ENCODE peak calls at places on chromosome 1, in four cellular contexts. M is left ventricle myocardium inferior, Q is esophagus squamous epithelium, E is upper lobe of right lung. U is an unnamed sample. For H3K27me3, the result is how much of the 10 kb centered on the place peaks cover.

GRCh38 chr1:61828814-61829213 is 86.5 kb downstream of the PATJ start:
- DNase-seq in Q (no peak), M (no peak), E (no peak), U (no peak)

GRCh38 chr1:119090250-119090649 is 50.2 kb downstream of the WARS2 start:
- DNase-seq in E (no peak), M (no peak), Q (no peak), U (no peak)

GRCh38 chr1:93990010-93990409 is 80.8 kb upstream of the GCLM start:
- DNase-seq in E (no peak), M (no peak), Q (no peak), U (no peak)

GRCh38 chr1:94031154-94031553 is 89.8 kb downstream of the ABCA4 start:
- DNase-seq in E (no peak), Q (no peak), M (no peak), U (no peak)

GRCh38 chr1:235932090-235932510 is 65.4 kb upstream of the LYST start:
- DNase-seq in E (peak), Q (no peak), M (no peak), U (no peak)

GRCh38 chr1:204417231-204417997 is 5.8 kb upstream of the PPP1R15B start:
- DNase-seq in M (peak), E (no peak), Q (no peak), U (no peak)

GRCh38 chr1:154863702-154864174 is 6.3 kb downstream of the KCNN3 start:
- DNase-seq in E (no peak), M (no peak), Q (no peak), U (peak)

GRCh38 chr1:36349839-36350238 is 26.4 kb upstream of the EVA1B start:
- DNase-seq in M (no peak), E (no peak), Q (no peak), U (no peak)

GRCh38 chr1:51969038-51969705 is 21.3 kb downstream of the RAB3B start:
- DNase-seq in Q (no peak), E (no peak), M (no peak), U (no peak)

GRCh38 chr1:112507896-112508241 is 896 bp upstream of the WNT2B start:
- DNase-seq in M (no peak), Q (no peak), E (no peak), U (no peak)

GRCh38 chr1:194717941-194718340 is 1531.5 kb upstream of the B3GALT2 start:
- DNase-seq in Q (no peak), E (no peak), M (no peak), U (no peak)

GRCh38 chr1:7975212-7975865 is 13.8 kb downstream of the PARK7 start:
- DNase-seq in Q (no peak), M (peak), E (peak), U (no peak)

GRCh38 chr1:200732438-200732837 is 6.3 kb upstream of the CAMSAP2 start:
- DNase-seq in E (no peak), Q (no peak), M (no peak), U (no peak)

GRCh38 chr1:201676061-201676644 is 137.2 kb downstream of the NAV1 start:
- DNase-seq in E (peak), M (no peak), Q (no peak), U (no peak)

GRCh38 chr1:193614817-193615216 is 428.4 kb upstream of the B3GALT2 start:
- DNase-seq in M (no peak), Q (no peak), E (no peak), U (peak)

GRCh38 chr1:154179951-154180687 is 11.8 kb downstream of the TPM3 start:
- DNase-seq in M (no peak), Q (no peak), E (no peak), U (peak)

GRCh38 chr1:191963286-191963685 is 195.0 kb upstream of the RGS18 start:
- DNase-seq in Q (no peak), E (no peak), M (no peak), U (no peak)

GRCh38 chr1:230320804-230321203 is 105.3 kb downstream of the PGBD5 start:
- DNase-seq in E (no peak), Q (no peak), M (no peak), U (no peak)

GRCh38 chr1:154735061-154735800 is 127.2 kb upstream of the ADAR start:
- DNase-seq in M (no peak), E (no peak), Q (no peak), U (no peak)

GRCh38 chr1:12161662-12162458 is 4.9 kb upstream of the TNFRSF1B start:
- DNase-seq in Q (peak), E (peak), M (peak), U (peak)

GRCh38 chr1:197557302-197557701 is 218.0 kb downstream of the DENND1B start:
- DNase-seq in M (no peak), Q (no peak), E (no peak), U (no peak)

GRCh38 chr1:173520799-173521198 is 43.7 kb downstream of the PRDX6 start:
- DNase-seq in M (no peak), Q (no peak), E (no peak), U (no peak)

GRCh38 chr1:59446257-59446901 is 149.5 kb downstream of the FGGY start:
- DNase-seq in Q (no peak), E (no peak), M (no peak), U (no peak)

GRCh38 chr1:114828251-114828650 is 26.4 kb upstream of the SYCP1 start:
- DNase-seq in M (no peak), E (no peak), Q (no peak), U (no peak)

GRCh38 chr1:232676307-232676706 is 46.4 kb upstream of the SIPA1L2 start:
- DNase-seq in Q (no peak), E (no peak), M (no peak), U (no peak)

GRCh38 chr1:75423136-75423535 is 187.8 kb downstream of the SLC44A5 start:
- DNase-seq in Q (no peak), M (no peak), E (no peak), U (no peak)

GRCh38 chr1:58991305-58991704 is 207.5 kb upstream of the JUN start:
- DNase-seq in M (no peak), E (no peak), Q (no peak), U (no peak)

GRCh38 chr1:38840281-38840680 is 19.3 kb downstream of the RRAGC start:
- DNase-seq in M (no peak), Q (no peak), E (no peak), U (no peak)

GRCh38 chr1:184387069-184387870 is 441 bp downstream of the C1orf21 start:
- DNase-seq in Q (no peak), E (peak), M (peak), U (peak)

GRCh38 chr1:162881590-162881989 is 20.6 kb upstream of the CCDC190 start:
- DNase-seq in Q (no peak), E (no peak), M (no peak), U (no peak)

GRCh38 chr1:25020851-25021585 is 90.9 kb upstream of the RUNX3 start:
- DNase-seq in Q (no peak), E (no peak), M (no peak), U (peak)

GRCh38 chr1:15727424-15727823 is 8.6 kb upstream of the SLC25A34 start:
- DNase-seq in Q (no peak), M (no peak), E (no peak), U (no peak)

GRCh38 chr1:40153073-40153770 is 8.0 kb upstream of the RLF start:
- DNase-seq in Q (no peak), E (no peak), M (no peak), U (peak)
- H3K27me3 ChIP-seq in Q (under half), E (under half), M (under half), U (under half)

GRCh38 chr1:207565546-207566468 is 69.8 kb downstream of the CR1 start:
- DNase-seq in M (no peak), E (no peak), Q (no peak), U (no peak)
- TF ChIP-seq CTCF in M (peak), E (peak), Q (no peak), U (peak)

GRCh38 chr1:31368611-31369107 is 4.2 kb downstream of the FABP3 start:
- DNase-seq in E (no peak), M (peak), Q (no peak), U (no peak)
- H3K4me3 ChIP-seq in E (no peak), M (peak), Q (no peak), U (no peak)

GRCh38 chr1:3658231-3658615 is 5.9 kb downstream of the TP73 start:
- DNase-seq in M (no peak), Q (no peak), E (no peak), U (no peak)

GRCh38 chr1:3654549-3655281 is 2.4 kb downstream of the TP73 start:
- DNase-seq in E (peak), M (peak), Q (no peak), U (no peak)

GRCh38 chr1:3657096-3657475 is 4.8 kb downstream of the TP73 start:
- DNase-seq in E (peak), Q (no peak), M (no peak), U (no peak)

GRCh38 chr1:3657578-3658230 is 5.4 kb downstream of the TP73 start:
- DNase-seq in Q (no peak), E (peak), M (no peak), U (no peak)

DNA sequence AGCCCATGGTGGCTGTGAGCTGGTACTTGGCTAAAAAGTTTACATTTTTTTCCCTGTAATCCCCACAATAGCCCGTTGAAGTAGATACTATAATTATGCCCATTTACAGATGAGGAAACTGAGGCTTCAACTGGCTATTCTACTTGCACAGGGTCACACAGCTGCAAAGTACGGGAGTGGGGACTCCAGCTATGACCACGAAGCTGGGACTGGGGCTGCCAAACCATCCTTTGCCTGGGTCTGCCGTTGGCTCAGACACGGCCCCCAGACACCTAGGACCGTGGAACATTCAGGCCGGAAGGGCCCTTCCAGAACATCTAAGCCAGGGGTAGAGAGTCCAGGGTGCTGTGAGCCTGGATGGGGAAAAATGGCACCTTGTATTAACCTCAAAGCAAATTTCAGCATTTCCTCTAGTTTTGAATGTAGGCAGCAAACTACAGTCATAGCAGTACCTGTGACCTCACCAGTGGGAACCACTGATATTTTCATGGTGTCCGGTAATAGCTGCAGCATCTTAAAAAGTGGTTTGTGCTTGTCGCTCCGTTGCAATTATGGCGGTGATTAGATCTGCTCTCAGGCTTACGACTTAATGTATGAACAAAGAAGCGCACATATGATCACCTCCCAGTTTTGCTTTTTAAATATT is 4.3 kb downstream of the TP73 start:
- DNase-seq in Q (no peak), E (peak), M (peak), U (peak)
- H3K27me3 ChIP-seq in Q (under half), E (under half), M (half or more), U (under half)